ENCODE peak calls at places on chromosomes 16 and 17, in nine cellular contexts. One of them, this sample, is unnamed.

GRCh38 chr16:23113185-23113584 is 36.1 kb downstream of the USP31 start:
- DNase-seq in CD4-positive, alpha-beta memory T cell: no peak
- DNase-seq in kidney glomerular epithelial cell: no peak
- DNase-seq in Caki2: no peak
- DNase-seq in activated T-cell treated with anti-CD3 and anti-CD28 coated beads for 4 hours: no peak
- DNase-seq in pancreas: no peak
- DNase-seq in left colon: no peak
- DNase-seq in stimulated activated CD8-positive, alpha-beta memory T cell treated with anti-CD3 and anti-CD28 coated beads, Interleukin-7, amount 100 ng/mL, for 4 hours: no peak
- DNase-seq in activated CD4-positive, alpha-beta memory T cell treated with anti-CD3 and anti-CD28 coated beads for 36 hours: no peak
- DNase-seq in this sample: no peak

GRCh38 chr17:32355649-32356377 is 5.9 kb downstream of the ZNF207 start:
- DNase-seq in CD4-positive, alpha-beta memory T cell: no peak
- DNase-seq in kidney glomerular epithelial cell: peak
- DNase-seq in Caki2: no peak
- DNase-seq in activated T-cell treated with anti-CD3 and anti-CD28 coated beads for 4 hours: no peak
- DNase-seq in pancreas: no peak
- DNase-seq in left colon: no peak
- DNase-seq in stimulated activated CD8-positive, alpha-beta memory T cell treated with anti-CD3 and anti-CD28 coated beads, Interleukin-7, amount 100 ng/mL, for 4 hours: no peak
- DNase-seq in activated CD4-positive, alpha-beta memory T cell treated with anti-CD3 and anti-CD28 coated beads for 36 hours: no peak
- DNase-seq in this sample: no peak

GRCh38 chr16:84726670-84727467 is 27.1 kb downstream of the USP10 start:
- DNase-seq in CD4-positive, alpha-beta memory T cell: no peak
- DNase-seq in kidney glomerular epithelial cell: no peak
- DNase-seq in Caki2: no peak
- DNase-seq in activated T-cell treated with anti-CD3 and anti-CD28 coated beads for 4 hours: no peak
- DNase-seq in pancreas: no peak
- DNase-seq in left colon: peak
- DNase-seq in stimulated activated CD8-positive, alpha-beta memory T cell treated with anti-CD3 and anti-CD28 coated beads, Interleukin-7, amount 100 ng/mL, for 4 hours: no peak
- DNase-seq in activated CD4-positive, alpha-beta memory T cell treated with anti-CD3 and anti-CD28 coated beads for 36 hours: no peak
- DNase-seq in this sample: no peak

GRCh38 chr17:73663614-73664013 is 19.4 kb upstream of the SDK2 start:
- DNase-seq in CD4-positive, alpha-beta memory T cell: no peak
- DNase-seq in kidney glomerular epithelial cell: no peak
- DNase-seq in Caki2: no peak
- DNase-seq in activated T-cell treated with anti-CD3 and anti-CD28 coated beads for 4 hours: no peak
- DNase-seq in pancreas: no peak
- DNase-seq in left colon: no peak
- DNase-seq in stimulated activated CD8-positive, alpha-beta memory T cell treated with anti-CD3 and anti-CD28 coated beads, Interleukin-7, amount 100 ng/mL, for 4 hours: no peak
- DNase-seq in activated CD4-positive, alpha-beta memory T cell treated with anti-CD3 and anti-CD28 coated beads for 36 hours: no peak
- DNase-seq in this sample: no peak

GRCh38 chr16:70677499-70678120 is 8.2 kb downstream of the MTSS2 start:
- DNase-seq in CD4-positive, alpha-beta memory T cell: no peak
- DNase-seq in kidney glomerular epithelial cell: no peak
- DNase-seq in Caki2: no peak
- DNase-seq in activated T-cell treated with anti-CD3 and anti-CD28 coated beads for 4 hours: no peak
- DNase-seq in pancreas: no peak
- DNase-seq in left colon: no peak
- DNase-seq in stimulated activated CD8-positive, alpha-beta memory T cell treated with anti-CD3 and anti-CD28 coated beads, Interleukin-7, amount 100 ng/mL, for 4 hours: no peak
- DNase-seq in activated CD4-positive, alpha-beta memory T cell treated with anti-CD3 and anti-CD28 coated beads for 36 hours: no peak
- DNase-seq in this sample: no peak

GRCh38 chr17:42183741-42184711 is 1.2 kb downstream of the HCRT start:
- DNase-seq in CD4-positive, alpha-beta memory T cell: peak
- DNase-seq in kidney glomerular epithelial cell: peak
- DNase-seq in Caki2: peak
- DNase-seq in activated T-cell treated with anti-CD3 and anti-CD28 coated beads for 4 hours: peak
- DNase-seq in pancreas: peak
- DNase-seq in left colon: peak
- DNase-seq in stimulated activated CD8-positive, alpha-beta memory T cell treated with anti-CD3 and anti-CD28 coated beads, Interleukin-7, amount 100 ng/mL, for 4 hours: peak
- DNase-seq in activated CD4-positive, alpha-beta memory T cell treated with anti-CD3 and anti-CD28 coated beads for 36 hours: peak
- DNase-seq in this sample: peak

GRCh38 chr17:65785109-65785508 is 223.7 kb upstream of the AXIN2 start:
- DNase-seq in CD4-positive, alpha-beta memory T cell: no peak
- DNase-seq in kidney glomerular epithelial cell: peak
- DNase-seq in Caki2: peak
- DNase-seq in activated T-cell treated with anti-CD3 and anti-CD28 coated beads for 4 hours: no peak
- DNase-seq in pancreas: no peak
- DNase-seq in left colon: no peak
- DNase-seq in stimulated activated CD8-positive, alpha-beta memory T cell treated with anti-CD3 and anti-CD28 coated beads, Interleukin-7, amount 100 ng/mL, for 4 hours: no peak
- DNase-seq in activated CD4-positive, alpha-beta memory T cell treated with anti-CD3 and anti-CD28 coated beads for 36 hours: no peak
- DNase-seq in this sample: no peak

GRCh38 chr17:35069311-35069710 is 5.8 kb upstream of the RFFL start:
- DNase-seq in CD4-positive, alpha-beta memory T cell: no peak
- DNase-seq in kidney glomerular epithelial cell: peak
- DNase-seq in Caki2: no peak
- DNase-seq in activated T-cell treated with anti-CD3 and anti-CD28 coated beads for 4 hours: no peak
- DNase-seq in pancreas: no peak
- DNase-seq in left colon: no peak
- DNase-seq in stimulated activated CD8-positive, alpha-beta memory T cell treated with anti-CD3 and anti-CD28 coated beads, Interleukin-7, amount 100 ng/mL, for 4 hours: no peak
- DNase-seq in activated CD4-positive, alpha-beta memory T cell treated with anti-CD3 and anti-CD28 coated beads for 36 hours: no peak
- DNase-seq in this sample: no peak

GRCh38 chr17:67245694-67246397 is 850 bp upstream of the HELZ start:
- DNase-seq in CD4-positive, alpha-beta memory T cell: peak
- DNase-seq in kidney glomerular epithelial cell: peak
- DNase-seq in Caki2: peak
- DNase-seq in activated T-cell treated with anti-CD3 and anti-CD28 coated beads for 4 hours: peak
- DNase-seq in pancreas: peak
- DNase-seq in left colon: peak
- DNase-seq in stimulated activated CD8-positive, alpha-beta memory T cell treated with anti-CD3 and anti-CD28 coated beads, Interleukin-7, amount 100 ng/mL, for 4 hours: no peak
- DNase-seq in activated CD4-positive, alpha-beta memory T cell treated with anti-CD3 and anti-CD28 coated beads for 36 hours: peak
- DNase-seq in this sample: peak

GRCh38 chr16:5678371-5678770 is 580.8 kb upstream of the EEF2KMT start:
- DNase-seq in CD4-positive, alpha-beta memory T cell: no peak
- DNase-seq in kidney glomerular epithelial cell: peak
- DNase-seq in Caki2: peak
- DNase-seq in activated T-cell treated with anti-CD3 and anti-CD28 coated beads for 4 hours: no peak
- DNase-seq in pancreas: no peak
- DNase-seq in left colon: no peak
- DNase-seq in stimulated activated CD8-positive, alpha-beta memory T cell treated with anti-CD3 and anti-CD28 coated beads, Interleukin-7, amount 100 ng/mL, for 4 hours: no peak
- DNase-seq in activated CD4-positive, alpha-beta memory T cell treated with anti-CD3 and anti-CD28 coated beads for 36 hours: no peak
- DNase-seq in this sample: no peak

GRCh38 chr17:32161506-32162365 is 19.4 kb downstream of the RHOT1 start:
- DNase-seq in CD4-positive, alpha-beta memory T cell: no peak
- DNase-seq in kidney glomerular epithelial cell: peak
- DNase-seq in Caki2: peak
- DNase-seq in activated T-cell treated with anti-CD3 and anti-CD28 coated beads for 4 hours: no peak
- DNase-seq in pancreas: no peak
- DNase-seq in left colon: no peak
- DNase-seq in stimulated activated CD8-positive, alpha-beta memory T cell treated with anti-CD3 and anti-CD28 coated beads, Interleukin-7, amount 100 ng/mL, for 4 hours: no peak
- DNase-seq in activated CD4-positive, alpha-beta memory T cell treated with anti-CD3 and anti-CD28 coated beads for 36 hours: no peak
- DNase-seq in this sample: no peak

GRCh38 chr17:67602974-67603373 is 114.8 kb upstream of the NOL11 start:
- DNase-seq in CD4-positive, alpha-beta memory T cell: peak
- DNase-seq in kidney glomerular epithelial cell: peak
- DNase-seq in Caki2: peak
- DNase-seq in activated T-cell treated with anti-CD3 and anti-CD28 coated beads for 4 hours: peak
- DNase-seq in pancreas: no peak
- DNase-seq in left colon: peak
- DNase-seq in stimulated activated CD8-positive, alpha-beta memory T cell treated with anti-CD3 and anti-CD28 coated beads, Interleukin-7, amount 100 ng/mL, for 4 hours: peak
- DNase-seq in activated CD4-positive, alpha-beta memory T cell treated with anti-CD3 and anti-CD28 coated beads for 36 hours: peak
- DNase-seq in this sample: peak